ENCODE peak calls at places on chromosomes 6 and 20, in four cellular contexts. One of them, this sample, is unnamed.

GRCh38 chr20:63215101-63216040 is 560 bp downstream of the YTHDF1 start:
- DNase-seq in bronchial epithelial cell: peak; percentile 26
- DNase-seq in fibroblast of mammary gland: peak; percentile 67
- DNase-seq in GM23338: peak; percentile 78
- DNase-seq in this sample: peak; percentile 48

GRCh38 chr6:150866147-150867073 is 908 bp downstream of the MTHFD1L start:
- DNase-seq in bronchial epithelial cell: peak; percentile 61
- DNase-seq in fibroblast of mammary gland: peak; percentile 86
- DNase-seq in GM23338: peak; percentile 93
- DNase-seq in this sample: peak; percentile 87

GRCh38 chr20:60085551-60086132 is 127.4 kb downstream of the CDH26 start:
- DNase-seq in bronchial epithelial cell: no peak
- DNase-seq in fibroblast of mammary gland: no peak
- DNase-seq in GM23338: peak; percentile 13
- DNase-seq in this sample: no peak

GRCh38 chr6:122869437-122870024 is 80.5 kb downstream of the SMPDL3A start:
- DNase-seq in bronchial epithelial cell: peak; percentile 61
- DNase-seq in fibroblast of mammary gland: peak; percentile 73
- DNase-seq in GM23338: peak; percentile 71
- DNase-seq in this sample: no peak

GRCh38 chr6:139882234-139882633 is 507.8 kb upstream of the CITED2 start:
- DNase-seq in bronchial epithelial cell: no peak
- DNase-seq in fibroblast of mammary gland: peak; percentile 31
- DNase-seq in GM23338: peak; percentile 40
- DNase-seq in this sample: peak; percentile 40

GRCh38 chr6:6713660-6714446 is 125.3 kb downstream of the LY86 start:
- DNase-seq in bronchial epithelial cell: peak; percentile 69
- DNase-seq in fibroblast of mammary gland: peak; percentile 85
- DNase-seq in GM23338: no peak
- DNase-seq in this sample: no peak

GRCh38 chr20:38210741-38211140 is 45.7 kb upstream of the TGM2 start:
- DNase-seq in bronchial epithelial cell: peak; percentile 47
- DNase-seq in fibroblast of mammary gland: no peak
- DNase-seq in GM23338: no peak
- DNase-seq in this sample: no peak

GRCh38 chr20:5862703-5863039 is 87.7 kb downstream of the TRMT6 start:
- DNase-seq in bronchial epithelial cell: no peak
- DNase-seq in fibroblast of mammary gland: no peak
- DNase-seq in GM23338: no peak
- DNase-seq in this sample: no peak

GRCh38 chr6:105301756-105302616 is 100.9 kb downstream of the PREP start:
- DNase-seq in bronchial epithelial cell: no peak
- DNase-seq in fibroblast of mammary gland: no peak
- DNase-seq in GM23338: no peak
- DNase-seq in this sample: no peak

GRCh38 chr6:88165877-88166492 is at the start of gene CNR1:
- DNase-seq in bronchial epithelial cell: peak; percentile 4
- DNase-seq in fibroblast of mammary gland: peak; percentile 40
- DNase-seq in GM23338: peak; percentile 75
- DNase-seq in this sample: peak; percentile 74

GRCh38 chr6:16206595-16207037 is 31.8 kb upstream of the GMPR start:
- DNase-seq in bronchial epithelial cell: peak; percentile 63
- DNase-seq in fibroblast of mammary gland: peak; percentile 86
- DNase-seq in GM23338: peak; percentile 83
- DNase-seq in this sample: peak; percentile 65

GRCh38 chr6:89596056-89596455 is 42.5 kb downstream of the LYRM2 start:
- DNase-seq in bronchial epithelial cell: no peak
- DNase-seq in fibroblast of mammary gland: no peak
- DNase-seq in GM23338: no peak
- DNase-seq in this sample: no peak

GRCh38 chr20:45946149-45946970 is 11.9 kb downstream of the PCIF1 start:
- DNase-seq in bronchial epithelial cell: peak; percentile 32
- DNase-seq in fibroblast of mammary gland: peak; percentile 95
- DNase-seq in GM23338: no peak
- DNase-seq in this sample: no peak

GRCh38 chr6:100724222-100724621 is 156.9 kb downstream of the ASCC3 start:
- DNase-seq in bronchial epithelial cell: no peak
- DNase-seq in fibroblast of mammary gland: no peak
- DNase-seq in GM23338: no peak
- DNase-seq in this sample: no peak

GRCh38 chr20:38888059-38888831 is 38.0 kb upstream of the FAM83D start:
- DNase-seq in bronchial epithelial cell: no peak
- DNase-seq in fibroblast of mammary gland: no peak
- DNase-seq in GM23338: no peak
- DNase-seq in this sample: no peak

GRCh38 chr6:146856296-146856695 is 257.5 kb downstream of the ADGB start:
- DNase-seq in bronchial epithelial cell: no peak
- DNase-seq in fibroblast of mammary gland: no peak
- DNase-seq in GM23338: no peak
- DNase-seq in this sample: no peak

GRCh38 chr6:7922596-7922995 is 12.0 kb upstream of the TXNDC5 start:
- DNase-seq in bronchial epithelial cell: no peak
- DNase-seq in fibroblast of mammary gland: peak; percentile 87
- DNase-seq in GM23338: no peak
- DNase-seq in this sample: no peak

GRCh38 chr20:7383218-7383617 is 557.0 kb downstream of the HAO1 start:
- DNase-seq in bronchial epithelial cell: no peak
- DNase-seq in fibroblast of mammary gland: no peak
- DNase-seq in GM23338: no peak
- DNase-seq in this sample: no peak

GRCh38 chr20:10288954-10289646 is 70.5 kb downstream of the SNAP25 start:
- DNase-seq in bronchial epithelial cell: no peak
- DNase-seq in fibroblast of mammary gland: no peak
- DNase-seq in GM23338: no peak
- DNase-seq in this sample: no peak

GRCh38 chr20:10637062-10637559 is 36.7 kb downstream of the JAG1 start:
- DNase-seq in bronchial epithelial cell: peak; percentile 79
- DNase-seq in fibroblast of mammary gland: peak; percentile 75
- DNase-seq in GM23338: no peak
- DNase-seq in this sample: no peak

GRCh38 chr20:46683939-46684750 is 5.1 kb downstream of the TP53RK start:
- DNase-seq in bronchial epithelial cell: peak; percentile 74
- DNase-seq in fibroblast of mammary gland: peak; percentile 89
- DNase-seq in GM23338: peak; percentile 92
- DNase-seq in this sample: peak; percentile 70

GRCh38 chr6:26537846-26538571 is at the start of gene HMGN4:
- DNase-seq in bronchial epithelial cell: peak; percentile 81
- DNase-seq in fibroblast of mammary gland: peak; percentile 90
- DNase-seq in GM23338: peak; percentile 92
- DNase-seq in this sample: peak; percentile 62

GRCh38 chr20:46011631-46012482 is 3.1 kb downstream of the MMP9 start:
- DNase-seq in bronchial epithelial cell: peak; percentile 50
- DNase-seq in fibroblast of mammary gland: peak; percentile 69
- DNase-seq in GM23338: peak; percentile 100
- DNase-seq in this sample: no peak

GRCh38 chr6:8558953-8559352 is 123.6 kb upstream of the SLC35B3 start:
- DNase-seq in bronchial epithelial cell: no peak
- DNase-seq in fibroblast of mammary gland: no peak
- DNase-seq in GM23338: no peak
- DNase-seq in this sample: no peak

GRCh38 chr20:668638-669037 is 7.0 kb downstream of the SCRT2 start:
- DNase-seq in bronchial epithelial cell: no peak
- DNase-seq in fibroblast of mammary gland: no peak
- DNase-seq in GM23338: peak; percentile 43
- DNase-seq in this sample: no peak

GRCh38 chr20:669573-669972 is 6.0 kb downstream of the SCRT2 start:
- DNase-seq in bronchial epithelial cell: no peak
- DNase-seq in fibroblast of mammary gland: no peak
- DNase-seq in GM23338: no peak
- DNase-seq in this sample: no peak

GRCh38 chr20:666877-667276 is 8.7 kb downstream of the SCRT2 start:
- DNase-seq in bronchial epithelial cell: no peak
- DNase-seq in fibroblast of mammary gland: no peak
- DNase-seq in GM23338: no peak
- DNase-seq in this sample: no peak

GRCh38 chr20:668050-668449 is 7.6 kb downstream of the SCRT2 start:
- DNase-seq in bronchial epithelial cell: no peak
- DNase-seq in fibroblast of mammary gland: no peak
- DNase-seq in GM23338: no peak
- DNase-seq in this sample: no peak

GRCh38 chr20:667351-668034 is 8.1 kb downstream of the SCRT2 start:
- DNase-seq in bronchial epithelial cell: peak; percentile 40
- DNase-seq in fibroblast of mammary gland: peak; percentile 40
- DNase-seq in GM23338: peak; percentile 87
- DNase-seq in this sample: no peak
- TF ChIP-seq CTCF in bronchial epithelial cell: peak; percentile 94
- TF ChIP-seq CTCF in fibroblast of mammary gland: peak; percentile 87
- TF ChIP-seq CTCF in GM23338: peak; percentile 97
- TF ChIP-seq CTCF in this sample: peak; percentile 73

GRCh38 chr6:343226-343935 is 48.2 kb upstream of the IRF4 start:
- DNase-seq in bronchial epithelial cell: no peak
- DNase-seq in fibroblast of mammary gland: no peak
- DNase-seq in GM23338: no peak
- DNase-seq in this sample: no peak

GRCh38 chr6:345747-346388 is 45.7 kb upstream of the IRF4 start:
- DNase-seq in bronchial epithelial cell: no peak
- DNase-seq in fibroblast of mammary gland: peak; percentile 64
- DNase-seq in GM23338: no peak
- DNase-seq in this sample: no peak

GRCh38 chr6:346389-347030 is 45.0 kb upstream of the IRF4 start:
- DNase-seq in bronchial epithelial cell: no peak
- DNase-seq in fibroblast of mammary gland: peak; percentile 70
- DNase-seq in GM23338: no peak
- DNase-seq in this sample: no peak

GRCh38 chr6:343960-344815 is 47.4 kb upstream of the IRF4 start:
- DNase-seq in bronchial epithelial cell: no peak
- DNase-seq in fibroblast of mammary gland: no peak
- DNase-seq in GM23338: no peak
- DNase-seq in this sample: no peak

DNA sequence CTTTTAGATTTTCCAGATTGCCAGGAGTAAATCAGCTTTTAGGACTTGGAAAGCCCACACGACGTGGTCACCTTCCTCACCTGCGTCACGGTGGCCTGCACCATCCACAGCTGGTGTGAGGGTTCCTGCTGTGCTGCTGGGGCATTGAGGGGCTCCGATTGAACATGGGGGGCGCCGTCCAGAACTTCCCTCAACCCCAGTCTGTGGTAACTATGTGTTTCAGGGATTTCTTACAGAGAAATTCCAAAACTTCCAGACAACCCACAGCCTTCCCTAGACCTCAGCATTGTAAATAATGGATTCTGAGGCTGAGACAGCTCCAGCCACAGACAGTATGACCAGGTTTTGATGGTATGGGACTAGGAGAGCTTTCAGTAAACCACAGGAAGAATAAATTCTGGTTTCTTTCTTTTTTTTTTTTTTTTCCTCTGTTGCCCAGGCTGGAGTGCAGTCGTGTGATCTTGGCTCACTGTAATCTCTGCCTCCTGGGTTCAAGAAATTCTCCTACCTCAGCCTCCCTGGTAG is 46.7 kb upstream of the IRF4 start:
- DNase-seq in bronchial epithelial cell: no peak
- DNase-seq in fibroblast of mammary gland: no peak
- DNase-seq in GM23338: no peak
- DNase-seq in this sample: no peak
- TF ChIP-seq CTCF in bronchial epithelial cell: no peak
- TF ChIP-seq CTCF in fibroblast of mammary gland: no peak
- TF ChIP-seq CTCF in GM23338: no peak
- TF ChIP-seq CTCF in this sample: no peak

GRCh38 chr20:33733654-33734576 is 2.1 kb downstream of the ZNF341 start:
- DNase-seq in bronchial epithelial cell: peak; percentile 60
- DNase-seq in fibroblast of mammary gland: peak; percentile 72
- DNase-seq in GM23338: peak; percentile 49
- DNase-seq in this sample: no peak

GRCh38 chr20:33731693-33732165 is at the start of gene ZNF341:
- DNase-seq in bronchial epithelial cell: peak; percentile 36
- DNase-seq in fibroblast of mammary gland: no peak
- DNase-seq in GM23338: peak; percentile 91
- DNase-seq in this sample: peak; percentile 85

GRCh38 chr20:33729101-33729500 is 2.7 kb upstream of the ZNF341 start:
- DNase-seq in bronchial epithelial cell: no peak
- DNase-seq in fibroblast of mammary gland: no peak
- DNase-seq in GM23338: no peak
- DNase-seq in this sample: no peak

GRCh38 chr20:33730946-33731692 is 677 bp upstream of the ZNF341 start:
- DNase-seq in bronchial epithelial cell: no peak
- DNase-seq in fibroblast of mammary gland: no peak
- DNase-seq in GM23338: no peak
- DNase-seq in this sample: no peak

DNA sequence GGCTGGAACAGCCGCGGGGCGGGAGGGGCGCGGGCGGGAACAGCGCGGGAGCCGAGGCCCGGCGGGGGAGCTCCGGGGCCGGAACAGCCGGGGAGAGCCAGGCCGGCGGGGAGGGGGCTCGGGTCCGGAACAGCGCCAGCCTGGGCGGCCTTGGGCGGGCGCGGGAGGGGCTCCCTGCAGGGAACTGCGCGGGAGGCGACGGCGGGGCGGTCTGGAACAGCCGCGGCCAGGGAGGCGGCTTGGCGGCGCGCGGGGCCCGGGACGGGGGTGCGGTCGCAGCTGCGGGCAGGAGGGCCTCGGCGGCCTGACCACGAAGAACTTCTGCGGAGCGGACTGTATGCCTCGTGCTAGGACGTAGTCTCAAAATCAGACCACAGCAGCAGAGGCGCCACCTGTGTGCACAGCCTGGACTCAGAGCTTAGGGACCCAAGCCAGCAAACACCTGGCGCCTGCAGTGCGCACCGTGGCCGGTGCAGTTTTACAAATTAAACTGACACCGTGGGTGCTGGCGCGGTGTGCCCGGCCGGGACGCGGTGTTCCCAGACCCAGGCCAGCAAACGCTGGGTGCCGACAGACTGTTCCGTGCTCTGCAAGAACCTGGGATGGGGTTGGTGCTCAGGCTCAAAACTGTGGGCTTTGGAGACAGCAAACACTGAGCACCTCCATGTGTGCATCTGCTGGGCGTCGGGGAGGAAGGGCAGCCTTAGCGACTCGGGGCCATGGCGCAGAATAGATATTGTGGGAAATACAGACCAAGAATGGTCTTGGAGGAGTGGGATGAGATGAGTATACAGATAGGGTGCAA is 572 bp downstream of the ZNF341 start:
- DNase-seq in bronchial epithelial cell: peak; percentile 50
- DNase-seq in fibroblast of mammary gland: peak; percentile 73
- DNase-seq in GM23338: peak; percentile 87
- DNase-seq in this sample: no peak
- TF ChIP-seq CTCF in bronchial epithelial cell: no peak
- TF ChIP-seq CTCF in fibroblast of mammary gland: no peak
- TF ChIP-seq CTCF in GM23338: no peak
- TF ChIP-seq CTCF in this sample: no peak

DNA sequence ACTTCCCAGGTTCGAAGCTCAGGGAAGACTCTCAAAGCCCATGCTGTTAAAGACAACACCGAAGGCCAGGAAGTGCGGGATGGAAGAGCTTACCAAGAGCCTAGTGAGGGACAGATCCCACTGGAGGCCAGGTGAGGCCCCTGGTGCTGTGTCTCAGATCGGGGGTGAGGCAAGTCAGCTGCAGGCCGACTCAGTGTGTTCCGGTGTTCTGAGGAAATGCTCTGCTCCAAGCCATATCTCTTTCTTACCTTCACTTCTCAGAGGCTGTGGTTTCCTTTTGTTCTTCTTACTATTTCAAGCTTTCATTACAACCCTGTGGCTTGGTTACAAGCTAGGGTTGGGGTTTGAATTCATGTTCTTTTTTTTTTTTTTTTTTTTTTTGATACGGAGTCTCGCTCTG is 114.3 kb upstream of the ZFP64 start:
- DNase-seq in bronchial epithelial cell: no peak
- DNase-seq in fibroblast of mammary gland: no peak
- DNase-seq in GM23338: no peak
- DNase-seq in this sample: no peak
- TF ChIP-seq CTCF in bronchial epithelial cell: no peak
- TF ChIP-seq CTCF in fibroblast of mammary gland: no peak
- TF ChIP-seq CTCF in GM23338: no peak
- TF ChIP-seq CTCF in this sample: no peak

GRCh38 chr6:116087437-116088027 is 13.1 kb upstream of the NT5DC1 start:
- DNase-seq in bronchial epithelial cell: peak; percentile 88
- DNase-seq in fibroblast of mammary gland: peak; percentile 26
- DNase-seq in GM23338: no peak
- DNase-seq in this sample: no peak
- TF ChIP-seq CTCF in bronchial epithelial cell: no peak
- TF ChIP-seq CTCF in fibroblast of mammary gland: no peak
- TF ChIP-seq CTCF in GM23338: no peak
- TF ChIP-seq CTCF in this sample: no peak

This sample was measured in mesothelial cell of epicardium.